ENCODE peak calls at places on chromosomes 4 and X, in ten cellular contexts. U, F, D, R, W, J, M, P, Z and N are unnamed samples.
A peak's percentile ranks its signal among the peaks of the same experiment; 100 is the strongest.

GRCh38 chr4:34972189-34972588 is 1272.1 kb downstream of the ARAP2 start:
- DNase-seq in M (no peak), J (no peak), R (no peak), F (no peak), P (no peak), U (no peak), D (peak; percentile 76), Z (no peak), W (no peak), N (no peak)

GRCh38 chrX:13939741-13940597 is 89.7 kb downstream of the GEMIN8 start:
- DNase-seq in M (no peak), R (peak; percentile 8), F (no peak), U (no peak), W (peak; percentile 4), J (no peak), P (no peak), Z (no peak), D (no peak), N (no peak)

GRCh38 chrX:29477878-29478277 is 737.5 kb upstream of the MAGEB2 start:
- DNase-seq in F (no peak), R (no peak), J (no peak), P (no peak), Z (no peak), M (no peak), D (no peak), W (no peak), U (no peak), N (no peak)

GRCh38 chrX:10485331-10485730 is 135.1 kb downstream of the MID1 start:
- DNase-seq in R (no peak), D (no peak), P (no peak), J (no peak), F (no peak), M (no peak), Z (no peak), W (no peak), U (no peak), N (no peak)

GRCh38 chr4:26589699-26590098 is 5.8 kb downstream of the TBC1D19 start:
- DNase-seq in D (no peak), F (no peak), P (no peak), M (no peak), W (no peak), Z (no peak), U (no peak), J (no peak), R (no peak), N (no peak)

GRCh38 chr4:91228659-91229058 is 1075.1 kb upstream of the GRID2 start:
- DNase-seq in D (peak; percentile 24), R (no peak), U (no peak), W (no peak), F (no peak), P (no peak), M (no peak), Z (no peak), J (no peak), N (no peak)

GRCh38 chr4:180465364-180465763 is 1777.8 kb upstream of the TENM3 start:
- DNase-seq in U (no peak), J (no peak), F (no peak), R (no peak), D (no peak), P (no peak), M (no peak), W (no peak), Z (no peak), N (no peak)

GRCh38 chrX:87425618-87426017 is 92.0 kb upstream of the KLHL4 start:
- DNase-seq in M (no peak), U (no peak), R (no peak), J (no peak), Z (no peak), D (no peak), W (no peak), P (no peak), F (no peak), N (no peak)

GRCh38 chr4:123618606-123619005 is 222.0 kb downstream of the SPRY1 start:
- DNase-seq in F (no peak), R (no peak), Z (no peak), U (no peak), P (no peak), M (no peak), W (no peak), D (no peak), J (no peak), N (no peak)

GRCh38 chr4:157459789-157460188 is 239.3 kb downstream of the GRIA2 start:
- DNase-seq in Z (no peak), P (no peak), F (no peak), R (no peak), U (no peak), W (peak; percentile 70), J (no peak), D (peak; percentile 74), M (no peak), N (no peak)

GRCh38 chr4:37453004-37453360 is 208.4 kb downstream of the NWD2 start:
- DNase-seq in R (peak; percentile 82), D (peak; percentile 92), J (no peak), Z (peak; percentile 78), F (no peak), M (no peak), U (peak; percentile 67), P (no peak), W (peak; percentile 84), N (no peak)

GRCh38 chr4:75723117-75723801 is 1.1 kb upstream of the USO1 start:
- DNase-seq in Z (no peak), U (peak; percentile 75), J (no peak), F (no peak), W (no peak), D (peak; percentile 79), R (peak; percentile 71), M (no peak), P (no peak), N (no peak)

GRCh38 chr4:89283975-89284556 is 23.5 kb downstream of the GPRIN3 start:
- DNase-seq in M (no peak), Z (no peak), J (no peak), R (no peak), W (no peak), P (no peak), D (no peak), F (no peak), U (no peak), N (no peak)

GRCh38 chr4:41573458-41574129 is 35.6 kb downstream of the LIMCH1 start:
- DNase-seq in U (peak; percentile 5), W (no peak), F (no peak), J (no peak), P (no peak), M (no peak), R (no peak), Z (no peak), D (no peak), N (no peak)

GRCh38 chr4:99759988-99760387 is 56.6 kb upstream of the DAPP1 start:
- DNase-seq in U (peak; percentile 49), Z (no peak), W (no peak), D (no peak), J (no peak), M (no peak), F (no peak), R (no peak), P (no peak), N (no peak)

GRCh38 chr4:99762728-99763127 is 53.9 kb upstream of the DAPP1 start:
- DNase-seq in Z (no peak), J (no peak), W (no peak), U (no peak), R (no peak), M (no peak), P (no peak), F (no peak), D (no peak), N (no peak)

GRCh38 chr4:99759346-99759984 is 57.2 kb upstream of the DAPP1 start:
- DNase-seq in J (no peak), W (no peak), Z (no peak), M (no peak), D (no peak), F (no peak), P (no peak), R (no peak), U (no peak), N (no peak)

GRCh38 chr4:99763635-99764101 is 53.0 kb upstream of the DAPP1 start:
- DNase-seq in P (no peak), U (peak; percentile 99), F (no peak), Z (no peak), R (peak; percentile 92), D (peak; percentile 95), W (no peak), J (no peak), M (no peak), N (no peak)
- TF ChIP-seq CTCF in P (no peak), U (no peak), F (no peak), Z (no peak), R (no peak), D (no peak), W (no peak), J (no peak), M (no peak), N (no peak)

GRCh38 chr4:99117876-99118693 is 26.0 kb downstream of the ADH4 start:
- DNase-seq in Z (peak; percentile 33), M (no peak), D (peak; percentile 27), P (no peak), F (no peak), U (peak; percentile 49), J (no peak), R (peak; percentile 57), W (no peak), N (no peak)
- TF ChIP-seq CTCF in Z (no peak), M (no peak), D (no peak), P (no peak), F (peak; percentile 39), U (peak; percentile 40), J (no peak), R (peak; percentile 15), W (peak; percentile 12), N (peak; percentile 46)

GRCh38 chr4:6621556-6621927 is 18.9 kb upstream of the MRFAP1 start:
- DNase-seq in R (no peak), U (no peak), J (peak; percentile 44), F (no peak), D (no peak), M (no peak), W (no peak), Z (no peak), P (no peak), N (no peak)

GRCh38 chr4:6627832-6628231 is 12.7 kb upstream of the MRFAP1 start:
- DNase-seq in M (no peak), F (no peak), P (no peak), Z (no peak), U (no peak), W (no peak), R (no peak), D (no peak), J (no peak), N (no peak)

GRCh38 chr4:6625256-6625655 is 15.2 kb upstream of the MRFAP1 start:
- DNase-seq in Z (no peak), P (no peak), W (no peak), R (no peak), J (no peak), F (no peak), D (no peak), U (no peak), M (no peak), N (no peak)

GRCh38 chr4:6622744-6623143 is 17.7 kb upstream of the MRFAP1 start:
- DNase-seq in U (no peak), P (no peak), D (no peak), M (no peak), R (no peak), W (no peak), Z (no peak), J (peak; percentile 56), F (no peak), N (no peak)

GRCh38 chr4:6626066-6626465 is 14.4 kb upstream of the MRFAP1 start:
- DNase-seq in M (no peak), W (no peak), P (no peak), Z (no peak), R (no peak), J (no peak), U (no peak), D (no peak), F (no peak), N (no peak)
- TF ChIP-seq CTCF in M (no peak), W (no peak), P (no peak), Z (no peak), R (no peak), J (no peak), U (no peak), D (no peak), F (no peak), N (no peak)

GRCh38 chrX:24988314-24988713 is 27.5 kb downstream of the ARX start:
- DNase-seq in W (no peak), M (no peak), F (no peak), J (no peak), P (no peak), R (no peak), Z (no peak), U (no peak), D (no peak), N (no peak)
- TF ChIP-seq CTCF in W (no peak), M (no peak), F (no peak), J (no peak), P (no peak), R (no peak), Z (no peak), U (no peak), D (no peak), N (no peak)